ENCODE peak calls at places on chromosomes 11 and 22, in eight cellular contexts. One of them, this sample, is unnamed.

GRCh38 chr11:6219359-6219758 is 14.0 kb downstream of the C11orf42 start:
- DNase-seq in hepatocyte: peak; percentile 35
- DNase-seq in adipocyte: peak; percentile 86
- DNase-seq in endothelial cell of umbilical vein: peak; percentile 65
- DNase-seq in Caco-2: no peak
- DNase-seq in HAP-1: no peak
- DNase-seq in OCI-LY7: no peak
- DNase-seq in aorta: no peak
- DNase-seq in this sample: no peak

GRCh38 chr22:17319541-17319940 is 49.7 kb upstream of the CECR2 start:
- DNase-seq in hepatocyte: no peak
- DNase-seq in adipocyte: no peak
- DNase-seq in endothelial cell of umbilical vein: no peak
- DNase-seq in Caco-2: no peak
- DNase-seq in HAP-1: no peak
- DNase-seq in OCI-LY7: no peak
- DNase-seq in aorta: no peak
- DNase-seq in this sample: no peak

GRCh38 chr11:94493146-94493442 is 550 bp downstream of the MRE11 start:
- DNase-seq in hepatocyte: no peak
- DNase-seq in adipocyte: no peak
- DNase-seq in endothelial cell of umbilical vein: no peak
- DNase-seq in Caco-2: no peak
- DNase-seq in HAP-1: no peak
- DNase-seq in OCI-LY7: no peak
- DNase-seq in aorta: no peak
- DNase-seq in this sample: no peak

GRCh38 chr11:58075781-58076180 is 45.0 kb downstream of the OR6Q1 start:
- DNase-seq in hepatocyte: no peak
- DNase-seq in adipocyte: peak; percentile 1
- DNase-seq in endothelial cell of umbilical vein: no peak
- DNase-seq in Caco-2: no peak
- DNase-seq in HAP-1: no peak
- DNase-seq in OCI-LY7: no peak
- DNase-seq in aorta: no peak
- DNase-seq in this sample: no peak

GRCh38 chr22:23072035-23072910 is 2.0 kb downstream of the GNAZ start:
- DNase-seq in hepatocyte: no peak
- DNase-seq in adipocyte: peak; percentile 77
- DNase-seq in endothelial cell of umbilical vein: no peak
- DNase-seq in Caco-2: no peak
- DNase-seq in HAP-1: no peak
- DNase-seq in OCI-LY7: no peak
- DNase-seq in aorta: peak; percentile 57
- DNase-seq in this sample: no peak

GRCh38 chr11:284081-285020 is 4.6 kb upstream of the PGGHG start:
- DNase-seq in hepatocyte: no peak
- DNase-seq in adipocyte: no peak
- DNase-seq in endothelial cell of umbilical vein: no peak
- DNase-seq in Caco-2: no peak
- DNase-seq in HAP-1: no peak
- DNase-seq in OCI-LY7: no peak
- DNase-seq in aorta: peak; percentile 54
- DNase-seq in this sample: no peak

GRCh38 chr11:24635588-24636290 is 138.9 kb downstream of the LUZP2 start:
- DNase-seq in hepatocyte: peak; percentile 7
- DNase-seq in adipocyte: peak; percentile 36
- DNase-seq in endothelial cell of umbilical vein: no peak
- DNase-seq in Caco-2: no peak
- DNase-seq in HAP-1: no peak
- DNase-seq in OCI-LY7: no peak
- DNase-seq in aorta: no peak
- DNase-seq in this sample: no peak

GRCh38 chr11:129790131-129790530 is 25.5 kb upstream of the TMEM45B start:
- DNase-seq in hepatocyte: no peak
- DNase-seq in adipocyte: peak; percentile 3
- DNase-seq in endothelial cell of umbilical vein: no peak
- DNase-seq in Caco-2: no peak
- DNase-seq in HAP-1: no peak
- DNase-seq in OCI-LY7: no peak
- DNase-seq in aorta: no peak
- DNase-seq in this sample: no peak

GRCh38 chr11:62880803-62881578 is at the start of gene SLC3A2:
- DNase-seq in hepatocyte: peak; percentile 96
- DNase-seq in adipocyte: peak; percentile 93
- DNase-seq in endothelial cell of umbilical vein: peak; percentile 91
- DNase-seq in Caco-2: peak; percentile 87
- DNase-seq in HAP-1: peak; percentile 90
- DNase-seq in OCI-LY7: peak; percentile 89
- DNase-seq in aorta: peak; percentile 96
- DNase-seq in this sample: peak; percentile 82

GRCh38 chr11:107018274-107018901 is at the start of gene GUCY1A2:
- DNase-seq in hepatocyte: peak; percentile 57
- DNase-seq in adipocyte: peak; percentile 63
- DNase-seq in endothelial cell of umbilical vein: no peak
- DNase-seq in Caco-2: no peak
- DNase-seq in HAP-1: no peak
- DNase-seq in OCI-LY7: no peak
- DNase-seq in aorta: no peak
- DNase-seq in this sample: no peak

GRCh38 chr11:128483211-128483788 is 104.1 kb downstream of the ETS1 start:
- DNase-seq in hepatocyte: no peak
- DNase-seq in adipocyte: no peak
- DNase-seq in endothelial cell of umbilical vein: no peak
- DNase-seq in Caco-2: no peak
- DNase-seq in HAP-1: no peak
- DNase-seq in OCI-LY7: no peak
- DNase-seq in aorta: no peak
- DNase-seq in this sample: peak; percentile 55

GRCh38 chr11:128481135-128481534 is 106.2 kb downstream of the ETS1 start:
- DNase-seq in hepatocyte: no peak
- DNase-seq in adipocyte: peak; percentile 94
- DNase-seq in endothelial cell of umbilical vein: no peak
- DNase-seq in Caco-2: no peak
- DNase-seq in HAP-1: no peak
- DNase-seq in OCI-LY7: no peak
- DNase-seq in aorta: no peak
- DNase-seq in this sample: no peak

GRCh38 chr11:128482512-128483191 is 104.7 kb downstream of the ETS1 start:
- DNase-seq in hepatocyte: no peak
- DNase-seq in adipocyte: peak; percentile 66
- DNase-seq in endothelial cell of umbilical vein: no peak
- DNase-seq in Caco-2: no peak
- DNase-seq in HAP-1: no peak
- DNase-seq in OCI-LY7: no peak
- DNase-seq in aorta: no peak
- DNase-seq in this sample: peak; percentile 81

GRCh38 chr11:128482092-128482491 is 105.3 kb downstream of the ETS1 start:
- DNase-seq in hepatocyte: no peak
- DNase-seq in adipocyte: no peak
- DNase-seq in endothelial cell of umbilical vein: no peak
- DNase-seq in Caco-2: no peak
- DNase-seq in HAP-1: no peak
- DNase-seq in OCI-LY7: no peak
- DNase-seq in aorta: no peak
- DNase-seq in this sample: no peak

DNA sequence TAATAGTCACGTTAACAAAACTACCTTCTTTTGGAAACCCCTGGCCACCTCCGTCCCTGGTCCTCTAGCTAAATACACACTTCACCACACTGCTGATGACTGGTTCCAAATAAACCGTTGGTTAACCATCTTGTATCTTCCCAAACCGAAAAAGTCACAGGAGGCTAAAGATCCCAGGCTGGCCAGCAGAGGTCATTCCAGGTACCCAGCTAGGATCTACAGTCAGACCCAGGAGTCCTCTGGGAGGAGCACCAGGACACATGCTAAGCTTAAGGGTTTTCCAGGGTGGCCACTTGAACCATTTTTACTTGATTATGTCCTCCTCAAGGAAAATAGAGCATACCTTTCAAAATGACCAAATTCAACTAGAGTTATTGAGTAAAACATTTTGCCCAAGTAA is 103.2 kb downstream of the ETS1 start:
- DNase-seq in hepatocyte: no peak
- DNase-seq in adipocyte: no peak
- DNase-seq in endothelial cell of umbilical vein: no peak
- DNase-seq in Caco-2: peak; percentile 33
- DNase-seq in HAP-1: no peak
- DNase-seq in OCI-LY7: no peak
- DNase-seq in aorta: no peak
- DNase-seq in this sample: no peak
- H3K4me1 ChIP-seq in hepatocyte: no peaks in the 10 kb centered on the region
- H3K4me1 ChIP-seq in adipocyte: peaks cover 75% of the 10 kb centered on the region
- H3K4me1 ChIP-seq in endothelial cell of umbilical vein: no peaks in the 10 kb centered on the region
- H3K4me1 ChIP-seq in Caco-2: no peaks in the 10 kb centered on the region
- H3K4me1 ChIP-seq in HAP-1: no peaks in the 10 kb centered on the region
- H3K4me1 ChIP-seq in OCI-LY7: peaks cover 54% of the 10 kb centered on the region
- H3K4me1 ChIP-seq in aorta: peaks cover 2% of the 10 kb centered on the region
- H3K4me1 ChIP-seq in this sample: peaks cover 96% of the 10 kb centered on the region

DNA sequence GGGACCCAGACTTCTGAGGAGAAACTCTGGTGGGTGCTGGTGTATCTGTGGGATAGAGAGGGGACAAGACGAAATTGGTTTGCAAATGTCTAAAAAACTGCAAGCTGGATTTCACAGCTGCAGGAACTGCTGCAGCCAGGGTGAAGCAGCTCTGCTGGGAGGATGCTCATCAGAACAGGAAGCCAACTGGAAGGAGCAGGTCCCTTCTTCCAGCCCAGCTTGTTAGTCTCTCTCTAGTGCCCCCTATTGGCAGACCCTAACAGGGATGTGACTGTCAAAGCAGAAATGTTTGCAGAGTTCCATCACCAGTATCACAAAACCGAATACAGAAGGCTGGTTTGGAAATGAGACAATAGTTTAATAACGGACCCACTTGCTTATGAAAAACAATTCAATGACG is 74.8 kb upstream of the SLC22A12 start:
- DNase-seq in hepatocyte: no peak
- DNase-seq in adipocyte: no peak
- DNase-seq in endothelial cell of umbilical vein: no peak
- DNase-seq in Caco-2: no peak
- DNase-seq in HAP-1: no peak
- DNase-seq in OCI-LY7: peak; percentile 31
- DNase-seq in aorta: no peak
- DNase-seq in this sample: no peak
- H3K4me3 ChIP-seq in hepatocyte: no peak overlapping the region
- H3K4me3 ChIP-seq in adipocyte: no peak overlapping the region
- H3K4me3 ChIP-seq in endothelial cell of umbilical vein: no peak overlapping the region
- H3K4me3 ChIP-seq in Caco-2: no peak overlapping the region
- H3K4me3 ChIP-seq in HAP-1: no peak overlapping the region
- H3K4me3 ChIP-seq in OCI-LY7: no peak overlapping the region
- H3K4me3 ChIP-seq in aorta: no peak overlapping the region
- H3K4me3 ChIP-seq in this sample: no peak overlapping the region

GRCh38 chr22:41267958-41268357 is 18.0 kb downstream of the RANGAP1 start:
- DNase-seq in hepatocyte: no peak
- DNase-seq in adipocyte: no peak
- DNase-seq in endothelial cell of umbilical vein: no peak
- DNase-seq in Caco-2: no peak
- DNase-seq in HAP-1: no peak
- DNase-seq in OCI-LY7: no peak
- DNase-seq in aorta: no peak
- DNase-seq in this sample: no peak
- H3K36me3 ChIP-seq in hepatocyte: no peaks in the 10 kb centered on the region
- H3K36me3 ChIP-seq in adipocyte: peaks cover 82% of the 10 kb centered on the region
- H3K36me3 ChIP-seq in endothelial cell of umbilical vein: peaks cover 20% of the 10 kb centered on the region
- H3K36me3 ChIP-seq in Caco-2: no peaks in the 10 kb centered on the region
- H3K36me3 ChIP-seq in HAP-1: peaks cover 94% of the 10 kb centered on the region
- H3K36me3 ChIP-seq in OCI-LY7: peaks cover 96% of the 10 kb centered on the region
- H3K36me3 ChIP-seq in aorta: peaks cover 4% of the 10 kb centered on the region
- H3K36me3 ChIP-seq in this sample: peaks cover 63% of the 10 kb centered on the region

GRCh38 chr11:1521382-1522080 is 35.0 kb upstream of the MOB2 start:
- DNase-seq in hepatocyte: no peak
- DNase-seq in adipocyte: no peak
- DNase-seq in endothelial cell of umbilical vein: no peak
- DNase-seq in Caco-2: no peak
- DNase-seq in HAP-1: no peak
- DNase-seq in OCI-LY7: peak; percentile 71
- DNase-seq in aorta: no peak
- DNase-seq in this sample: no peak

GRCh38 chr11:1522081-1522424 is 35.5 kb upstream of the MOB2 start:
- DNase-seq in hepatocyte: no peak
- DNase-seq in adipocyte: no peak
- DNase-seq in endothelial cell of umbilical vein: no peak
- DNase-seq in Caco-2: no peak
- DNase-seq in HAP-1: no peak
- DNase-seq in OCI-LY7: no peak
- DNase-seq in aorta: no peak
- DNase-seq in this sample: no peak

GRCh38 chr11:1519028-1519736 is 32.6 kb upstream of the MOB2 start:
- DNase-seq in hepatocyte: no peak
- DNase-seq in adipocyte: no peak
- DNase-seq in endothelial cell of umbilical vein: no peak
- DNase-seq in Caco-2: no peak
- DNase-seq in HAP-1: no peak
- DNase-seq in OCI-LY7: no peak
- DNase-seq in aorta: no peak
- DNase-seq in this sample: no peak

GRCh38 chr11:1520209-1520986 is 33.8 kb upstream of the MOB2 start:
- DNase-seq in hepatocyte: no peak
- DNase-seq in adipocyte: no peak
- DNase-seq in endothelial cell of umbilical vein: no peak
- DNase-seq in Caco-2: no peak
- DNase-seq in HAP-1: no peak
- DNase-seq in OCI-LY7: no peak
- DNase-seq in aorta: no peak
- DNase-seq in this sample: no peak

DNA sequence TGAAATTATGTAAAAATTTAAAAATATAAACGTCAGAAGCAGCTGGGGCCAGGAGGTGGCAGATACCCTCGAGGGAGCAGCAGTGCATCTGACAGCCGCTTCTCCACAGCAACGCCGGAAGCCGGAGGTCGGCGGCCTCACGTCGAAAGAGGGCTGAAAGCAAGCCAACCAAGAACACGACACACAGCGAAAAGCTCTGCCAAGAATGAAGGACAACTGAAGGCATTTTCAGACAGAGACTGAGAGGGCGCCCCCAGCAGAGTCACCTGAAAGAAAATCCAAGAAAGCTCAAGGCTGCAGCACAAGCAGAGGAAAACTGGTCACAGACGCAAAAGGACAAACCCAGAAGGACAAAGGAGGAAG is 34.4 kb upstream of the MOB2 start:
- DNase-seq in hepatocyte: no peak
- DNase-seq in adipocyte: no peak
- DNase-seq in endothelial cell of umbilical vein: no peak
- DNase-seq in Caco-2: no peak
- DNase-seq in HAP-1: no peak
- DNase-seq in OCI-LY7: peak; percentile 84
- DNase-seq in aorta: no peak
- DNase-seq in this sample: no peak
- H3K4me1 ChIP-seq in hepatocyte: no peaks in the 10 kb centered on the region
- H3K4me1 ChIP-seq in adipocyte: peaks cover 7% of the 10 kb centered on the region
- H3K4me1 ChIP-seq in endothelial cell of umbilical vein: no peaks in the 10 kb centered on the region
- H3K4me1 ChIP-seq in Caco-2: peaks cover 9% of the 10 kb centered on the region
- H3K4me1 ChIP-seq in HAP-1: no peaks in the 10 kb centered on the region
- H3K4me1 ChIP-seq in OCI-LY7: peaks cover 59% of the 10 kb centered on the region
- H3K4me1 ChIP-seq in aorta: no peaks in the 10 kb centered on the region
- H3K4me1 ChIP-seq in this sample: peaks cover 14% of the 10 kb centered on the region

GRCh38 chr22:24408630-24409029 is 18.8 kb upstream of the ADORA2A start:
- DNase-seq in hepatocyte: no peak
- DNase-seq in adipocyte: no peak
- DNase-seq in endothelial cell of umbilical vein: no peak
- DNase-seq in Caco-2: no peak
- DNase-seq in HAP-1: no peak
- DNase-seq in OCI-LY7: no peak
- DNase-seq in aorta: no peak
- DNase-seq in this sample: no peak
- H3K4me3 ChIP-seq in hepatocyte: no peak overlapping the region
- H3K4me3 ChIP-seq in adipocyte: no peak overlapping the region
- H3K4me3 ChIP-seq in endothelial cell of umbilical vein: no peak overlapping the region
- H3K4me3 ChIP-seq in Caco-2: no peak overlapping the region
- H3K4me3 ChIP-seq in HAP-1: no peak overlapping the region
- H3K4me3 ChIP-seq in OCI-LY7: no peak overlapping the region
- H3K4me3 ChIP-seq in aorta: no peak overlapping the region
- H3K4me3 ChIP-seq in this sample: no peak overlapping the region